ENCODE peak calls at places on chromosomes 6 and 20, in seven cellular contexts. One of them, this sample, is unnamed.

GRCh38 chr6:84027340-84028183 is 6.0 kb upstream of the MRAP2 start:
- DNase-seq in spleen: no peak
- DNase-seq in stomach: peak; percentile 67
- DNase-seq in H1: no peak
- DNase-seq in HCT116: no peak
- DNase-seq in HepG2: no peak
- DNase-seq in GM12892: no peak
- DNase-seq in this sample: peak; percentile 55

GRCh38 chr20:46828471-46828870 is 66.2 kb upstream of the EYA2 start:
- DNase-seq in spleen: no peak
- DNase-seq in stomach: no peak
- DNase-seq in H1: no peak
- DNase-seq in HCT116: no peak
- DNase-seq in HepG2: no peak
- DNase-seq in GM12892: no peak
- DNase-seq in this sample: no peak

GRCh38 chr6:34352305-34352937 is 40.0 kb downstream of the NUDT3 start:
- DNase-seq in spleen: no peak
- DNase-seq in stomach: no peak
- DNase-seq in H1: no peak
- DNase-seq in HCT116: no peak
- DNase-seq in HepG2: no peak
- DNase-seq in GM12892: no peak
- DNase-seq in this sample: no peak

GRCh38 chr6:83952830-83953229 is 80.7 kb upstream of the MRAP2 start:
- DNase-seq in spleen: no peak
- DNase-seq in stomach: no peak
- DNase-seq in H1: no peak
- DNase-seq in HCT116: no peak
- DNase-seq in HepG2: no peak
- DNase-seq in GM12892: no peak
- DNase-seq in this sample: no peak

GRCh38 chr6:113182370-113183141 is 674.6 kb upstream of the MARCKS start:
- DNase-seq in spleen: no peak
- DNase-seq in stomach: no peak
- DNase-seq in H1: no peak
- DNase-seq in HCT116: no peak
- DNase-seq in HepG2: peak; percentile 2
- DNase-seq in GM12892: no peak
- DNase-seq in this sample: no peak

GRCh38 chr6:107767637-107768036 is 56.5 kb downstream of the SCML4 start:
- DNase-seq in spleen: no peak
- DNase-seq in stomach: no peak
- DNase-seq in H1: peak; percentile 5
- DNase-seq in HCT116: no peak
- DNase-seq in HepG2: no peak
- DNase-seq in GM12892: no peak
- DNase-seq in this sample: no peak

GRCh38 chr20:25058797-25059486 is 1.0 kb upstream of the ACSS1 start:
- DNase-seq in spleen: peak; percentile 77
- DNase-seq in stomach: peak; percentile 25
- DNase-seq in H1: no peak
- DNase-seq in HCT116: no peak
- DNase-seq in HepG2: peak; percentile 44
- DNase-seq in GM12892: no peak
- DNase-seq in this sample: peak; percentile 39

GRCh38 chr6:39923394-39923793 is 10.9 kb downstream of the MOCS1 start:
- DNase-seq in spleen: peak; percentile 71
- DNase-seq in stomach: peak; percentile 89
- DNase-seq in H1: no peak
- DNase-seq in HCT116: no peak
- DNase-seq in HepG2: no peak
- DNase-seq in GM12892: no peak
- DNase-seq in this sample: peak; percentile 79

GRCh38 chr20:35317416-35317815 is 25.2 kb upstream of the FAM83C start:
- DNase-seq in spleen: no peak
- DNase-seq in stomach: no peak
- DNase-seq in H1: no peak
- DNase-seq in HCT116: no peak
- DNase-seq in HepG2: no peak
- DNase-seq in GM12892: no peak
- DNase-seq in this sample: no peak

GRCh38 chr6:140316966-140317365 is 942.5 kb upstream of the CITED2 start:
- DNase-seq in spleen: no peak
- DNase-seq in stomach: no peak
- DNase-seq in H1: no peak
- DNase-seq in HCT116: peak; percentile 3
- DNase-seq in HepG2: no peak
- DNase-seq in GM12892: no peak
- DNase-seq in this sample: no peak

GRCh38 chr20:55172310-55173002 is 697.1 kb downstream of the DOK5 start:
- DNase-seq in spleen: no peak
- DNase-seq in stomach: no peak
- DNase-seq in H1: no peak
- DNase-seq in HCT116: no peak
- DNase-seq in HepG2: no peak
- DNase-seq in GM12892: no peak
- DNase-seq in this sample: no peak

GRCh38 chr20:23114018-23114417 is 27.9 kb upstream of the CD93 start:
- DNase-seq in spleen: peak; percentile 83
- DNase-seq in stomach: no peak
- DNase-seq in H1: no peak
- DNase-seq in HCT116: no peak
- DNase-seq in HepG2: no peak
- DNase-seq in GM12892: no peak
- DNase-seq in this sample: no peak

GRCh38 chr20:48831702-48832422 is 4.1 kb upstream of the PREX1 start:
- DNase-seq in spleen: peak; percentile 70
- DNase-seq in stomach: peak; percentile 68
- DNase-seq in H1: no peak
- DNase-seq in HCT116: no peak
- DNase-seq in HepG2: no peak
- DNase-seq in GM12892: no peak
- DNase-seq in this sample: peak; percentile 22

GRCh38 chr20:61900376-61901293 is 165.0 kb downstream of the TAF4 start:
- DNase-seq in spleen: peak; percentile 28
- DNase-seq in stomach: no peak
- DNase-seq in H1: no peak
- DNase-seq in HCT116: no peak
- DNase-seq in HepG2: peak; percentile 32
- DNase-seq in GM12892: no peak
- DNase-seq in this sample: no peak

GRCh38 chr6:70310063-70310694 is 7.3 kb upstream of the COL9A1 start:
- DNase-seq in spleen: no peak
- DNase-seq in stomach: no peak
- DNase-seq in H1: no peak
- DNase-seq in HCT116: peak; percentile 40
- DNase-seq in HepG2: peak; percentile 33
- DNase-seq in GM12892: no peak
- DNase-seq in this sample: no peak

GRCh38 chr6:72416744-72417143 is 205.1 kb upstream of the KCNQ5 start:
- DNase-seq in spleen: no peak
- DNase-seq in stomach: no peak
- DNase-seq in H1: no peak
- DNase-seq in HCT116: no peak
- DNase-seq in HepG2: no peak
- DNase-seq in GM12892: no peak
- DNase-seq in this sample: no peak

GRCh38 chr20:61804896-61805295 is 260.8 kb downstream of the TAF4 start:
- DNase-seq in spleen: peak; percentile 67
- DNase-seq in stomach: no peak
- DNase-seq in H1: no peak
- DNase-seq in HCT116: no peak
- DNase-seq in HepG2: no peak
- DNase-seq in GM12892: no peak
- DNase-seq in this sample: no peak

GRCh38 chr6:95593025-95593424 is 15.7 kb downstream of the MANEA start:
- DNase-seq in spleen: no peak
- DNase-seq in stomach: peak; percentile 28
- DNase-seq in H1: no peak
- DNase-seq in HCT116: no peak
- DNase-seq in HepG2: peak; percentile 28
- DNase-seq in GM12892: no peak
- DNase-seq in this sample: no peak

GRCh38 chr6:41675176-41675767 is 37.0 kb downstream of the MDFI start:
- DNase-seq in spleen: peak; percentile 45
- DNase-seq in stomach: no peak
- DNase-seq in H1: no peak
- DNase-seq in HCT116: no peak
- DNase-seq in HepG2: no peak
- DNase-seq in GM12892: no peak
- DNase-seq in this sample: no peak

DNA sequence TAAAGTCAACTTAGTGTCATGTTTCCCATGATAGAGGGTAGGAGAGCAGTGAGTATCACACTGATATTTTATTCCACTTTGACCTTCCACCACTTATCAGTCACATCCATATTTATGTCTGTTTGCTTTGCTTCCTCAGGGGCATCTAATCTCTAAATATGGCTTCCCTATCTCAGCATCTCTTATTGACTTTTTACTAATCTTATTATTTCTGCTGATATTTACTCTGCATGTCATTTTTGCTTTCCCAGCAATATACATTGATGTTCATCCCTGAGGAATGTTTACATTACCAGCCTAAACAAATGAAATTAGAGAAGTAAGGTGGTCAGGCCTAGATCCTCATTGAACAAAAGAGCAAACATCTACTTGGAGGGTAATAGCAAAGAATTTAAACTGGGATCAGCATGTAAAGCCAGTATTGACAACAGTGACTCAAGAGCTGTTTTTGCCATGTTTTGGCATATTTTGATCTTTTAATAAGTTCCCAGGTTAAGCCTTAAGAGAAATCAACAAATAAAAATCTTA is 546.5 kb downstream of the MMUT start:
- DNase-seq in spleen: no peak
- DNase-seq in stomach: no peak
- DNase-seq in H1: no peak
- DNase-seq in HCT116: no peak
- DNase-seq in HepG2: peak; percentile 8
- DNase-seq in GM12892: no peak
- DNase-seq in this sample: no peak
- TF ChIP-seq POLR2AphosphoS5 in spleen: no peak
- TF ChIP-seq POLR2AphosphoS5 in stomach: no peak
- TF ChIP-seq POLR2AphosphoS5 in H1: no peak
- TF ChIP-seq POLR2AphosphoS5 in HCT116: no peak
- TF ChIP-seq POLR2AphosphoS5 in HepG2: no peak
- TF ChIP-seq POLR2AphosphoS5 in GM12892: no peak
- TF ChIP-seq POLR2AphosphoS5 in this sample: no peak

GRCh38 chr20:373171-373890 is 7.2 kb upstream of the TRIB3 start:
- DNase-seq in spleen: peak; percentile 82
- DNase-seq in stomach: no peak
- DNase-seq in H1: no peak
- DNase-seq in HCT116: peak; percentile 73
- DNase-seq in HepG2: peak; percentile 87
- DNase-seq in GM12892: no peak
- DNase-seq in this sample: no peak
- TF ChIP-seq POLR2A in spleen: no peak
- TF ChIP-seq POLR2A in stomach: no peak
- TF ChIP-seq POLR2A in H1: no peak
- TF ChIP-seq POLR2A in HCT116: no peak
- TF ChIP-seq POLR2A in HepG2: no peak
- TF ChIP-seq POLR2A in GM12892: no peak
- TF ChIP-seq POLR2A in this sample: no peak

GRCh38 chr20:64115171-64115911 is 8.0 kb upstream of the NPBWR2 start:
- DNase-seq in spleen: peak; percentile 61
- DNase-seq in stomach: peak; percentile 4
- DNase-seq in H1: no peak
- DNase-seq in HCT116: no peak
- DNase-seq in HepG2: no peak
- DNase-seq in GM12892: no peak
- DNase-seq in this sample: no peak
- TF ChIP-seq POLR2AphosphoS5 in spleen: no peak
- TF ChIP-seq POLR2AphosphoS5 in stomach: no peak
- TF ChIP-seq POLR2AphosphoS5 in H1: no peak
- TF ChIP-seq POLR2AphosphoS5 in HCT116: no peak
- TF ChIP-seq POLR2AphosphoS5 in HepG2: no peak
- TF ChIP-seq POLR2AphosphoS5 in GM12892: no peak
- TF ChIP-seq POLR2AphosphoS5 in this sample: no peak

DNA sequence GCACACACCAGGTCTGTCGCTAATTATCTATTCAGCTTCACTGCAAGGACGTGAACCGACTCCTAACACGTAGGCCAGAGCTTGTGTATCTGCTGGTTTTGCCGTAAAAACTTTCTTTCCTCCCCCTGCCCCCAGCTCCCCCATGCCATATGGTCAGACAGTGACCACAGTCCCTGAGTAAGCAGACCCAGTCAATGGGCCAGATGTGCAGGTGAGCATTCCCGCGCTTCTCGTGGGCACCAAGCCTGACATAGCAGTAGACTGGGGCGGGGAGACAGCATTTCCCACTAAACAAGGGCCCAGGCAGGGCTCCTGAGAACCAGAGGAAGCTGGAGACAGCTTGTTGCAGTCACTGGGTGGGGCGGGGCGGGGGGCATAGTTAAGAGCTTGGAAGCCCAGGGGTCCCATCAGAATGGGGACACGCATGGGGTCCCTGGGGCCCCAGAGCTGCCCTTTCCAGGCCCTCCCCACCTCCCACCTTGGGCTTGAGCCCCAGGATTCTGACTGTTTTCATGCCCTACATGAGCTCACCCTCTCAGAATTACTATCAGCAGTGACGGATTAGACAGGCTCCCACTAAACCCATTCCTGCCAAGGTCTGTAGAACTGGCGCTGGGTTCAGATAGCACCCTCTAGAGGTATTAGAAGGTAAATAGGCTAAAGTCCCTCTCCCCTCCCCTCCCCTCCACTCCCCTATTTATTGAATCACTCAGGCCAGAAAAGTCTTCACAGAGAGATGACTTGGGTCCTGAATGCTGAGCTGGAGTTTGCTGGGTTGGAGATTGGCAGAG is 51.8 kb downstream of the CDH26 start:
- DNase-seq in spleen: no peak
- DNase-seq in stomach: no peak
- DNase-seq in H1: no peak
- DNase-seq in HCT116: no peak
- DNase-seq in HepG2: no peak
- DNase-seq in GM12892: no peak
- DNase-seq in this sample: no peak
- TF ChIP-seq POLR2A in spleen: no peak
- TF ChIP-seq POLR2A in stomach: no peak
- TF ChIP-seq POLR2A in H1: no peak
- TF ChIP-seq POLR2A in HCT116: no peak
- TF ChIP-seq POLR2A in HepG2: no peak
- TF ChIP-seq POLR2A in GM12892: no peak
- TF ChIP-seq POLR2A in this sample: no peak

DNA sequence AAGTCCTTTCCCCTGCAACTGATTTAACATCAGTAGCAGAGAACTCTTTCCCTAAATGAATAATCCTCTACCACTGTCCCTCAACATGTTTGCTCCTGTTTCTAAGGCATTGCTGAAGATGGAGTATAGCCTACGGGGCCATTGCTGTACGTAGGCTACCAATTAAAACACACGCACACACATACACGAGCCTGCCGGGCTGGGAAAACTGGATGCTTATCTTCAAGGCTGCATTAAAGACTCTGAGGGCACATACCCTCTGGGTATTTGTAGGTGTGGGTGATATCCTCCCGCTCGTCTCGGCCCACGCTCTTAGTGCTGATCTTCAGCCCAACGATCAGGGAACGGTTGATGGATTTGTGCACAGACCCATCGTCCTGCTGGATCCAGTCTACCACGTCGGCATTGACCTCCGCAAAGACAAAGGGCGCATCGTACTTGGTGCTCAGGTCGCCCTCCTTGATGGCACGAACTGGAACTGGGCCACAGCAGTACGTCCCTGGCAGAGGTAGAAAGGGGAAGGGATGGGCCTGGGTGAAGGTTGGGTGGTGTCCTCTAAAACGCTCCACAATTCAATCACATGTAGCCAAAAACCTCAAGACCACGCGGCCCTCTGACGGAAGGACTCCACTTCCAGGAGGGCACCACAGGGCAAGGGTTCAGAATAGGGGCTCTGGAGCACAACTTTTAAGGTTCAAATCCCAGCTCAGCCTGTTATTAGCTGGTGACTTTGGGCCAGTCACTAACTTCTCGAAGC is 25.7 kb downstream of the TGM2 start:
- DNase-seq in spleen: peak; percentile 57
- DNase-seq in stomach: no peak
- DNase-seq in H1: no peak
- DNase-seq in HCT116: no peak
- DNase-seq in HepG2: no peak
- DNase-seq in GM12892: no peak
- DNase-seq in this sample: no peak
- TF ChIP-seq POLR2AphosphoS5 in spleen: no peak
- TF ChIP-seq POLR2AphosphoS5 in stomach: no peak
- TF ChIP-seq POLR2AphosphoS5 in H1: no peak
- TF ChIP-seq POLR2AphosphoS5 in HCT116: no peak
- TF ChIP-seq POLR2AphosphoS5 in HepG2: no peak
- TF ChIP-seq POLR2AphosphoS5 in GM12892: no peak
- TF ChIP-seq POLR2AphosphoS5 in this sample: no peak